ENCODE peak calls at places on chromosomes 11 and 22, in ten cellular contexts. N is IMR-90; D is ovary; Q is AG10803; T is CD4-positive, CD25-positive, alpha-beta regulatory T cell; F is kidney; L is BJ; J is GM12865; G is brain microvascular endothelial cell; M is fibroblast of pulmonary artery. U is an unnamed sample.

GRCh38 chr11:131446657-131447056 is 76.2 kb downstream of the NTM start:
- DNase-seq in F (no peak), D (no peak), J (no peak), G (no peak), M (no peak), L (no peak), Q (no peak), T (no peak), N (no peak), U (no peak)

GRCh38 chr11:13249177-13249576 is 28.4 kb upstream of the BMAL1 start:
- DNase-seq in Q (no peak), T (no peak), G (no peak), L (no peak), F (no peak), D (no peak), J (no peak), N (no peak), M (no peak), U (no peak)

GRCh38 chr22:19766506-19767426 is 6.2 kb downstream of the TBX1 start:
- DNase-seq in T (peak), N (no peak), Q (no peak), G (peak), F (peak), M (no peak), J (peak), D (no peak), L (no peak), U (no peak)

GRCh38 chr11:128598755-128599154 is 11.4 kb upstream of the ETS1 start:
- DNase-seq in F (no peak), L (no peak), Q (no peak), J (no peak), G (no peak), N (peak), T (no peak), M (no peak), D (no peak), U (no peak)

GRCh38 chr22:47631571-47632102 is 869.2 kb downstream of the TBC1D22A start:
- DNase-seq in G (no peak), J (no peak), L (no peak), M (no peak), N (no peak), D (peak), Q (no peak), F (no peak), T (no peak), U (no peak)

GRCh38 chr11:16839821-16840220 is 101.4 kb downstream of the C11orf58 start:
- DNase-seq in D (no peak), G (no peak), J (no peak), F (no peak), M (peak), Q (no peak), T (no peak), N (no peak), L (no peak), U (no peak)

GRCh38 chr11:20631525-20632168 is 32.2 kb downstream of the SLC6A5 start:
- DNase-seq in Q (no peak), J (no peak), T (no peak), G (no peak), D (no peak), L (no peak), F (no peak), N (no peak), M (no peak), U (no peak)

GRCh38 chr11:76699461-76700091 is 29.0 kb upstream of the LRRC32 start:
- DNase-seq in N (peak), D (no peak), G (no peak), J (no peak), M (no peak), L (no peak), Q (no peak), F (no peak), T (no peak), U (no peak)

GRCh38 chr11:61907282-61907681 is 10.1 kb downstream of the RAB3IL1 start:
- DNase-seq in N (no peak), J (no peak), M (no peak), D (no peak), Q (no peak), L (no peak), T (no peak), G (no peak), F (peak), U (no peak)

GRCh38 chr11:9530901-9531625 is 42.4 kb upstream of the WEE1 start:
- DNase-seq in N (no peak), G (no peak), F (no peak), T (no peak), D (no peak), M (no peak), Q (no peak), J (no peak), L (no peak), U (no peak)

GRCh38 chr11:118628432-118628831 is 21.0 kb downstream of the PHLDB1 start:
- DNase-seq in Q (no peak), T (no peak), F (no peak), G (no peak), L (no peak), J (no peak), M (no peak), D (no peak), N (no peak), U (no peak)

GRCh38 chr11:118646393-118646792 is 33.1 kb downstream of the TREH start:
- DNase-seq in G (no peak), F (peak), J (no peak), N (no peak), Q (no peak), T (no peak), L (no peak), M (no peak), D (peak), U (no peak)

GRCh38 chr22:32809786-32810185 is 8.3 kb downstream of the TIMP3 start:
- DNase-seq in F (no peak), N (no peak), J (no peak), D (no peak), T (no peak), L (no peak), G (no peak), M (no peak), Q (no peak), U (no peak)

GRCh38 chr22:44191036-44191454 is 10.3 kb downstream of the PARVG start:
- DNase-seq in Q (peak), G (no peak), L (no peak), D (no peak), T (no peak), N (no peak), M (no peak), F (peak), J (peak), U (no peak)

GRCh38 chr11:61552108-61552635 is 28.7 kb downstream of the SYT7 start:
- DNase-seq in N (no peak), D (no peak), L (no peak), J (no peak), M (no peak), T (no peak), Q (no peak), G (no peak), F (no peak), U (no peak)

GRCh38 chr11:60334005-60334620 is 7.1 kb downstream of the MS4A6E start:
- DNase-seq in J (peak), F (no peak), D (no peak), T (peak), G (peak), L (no peak), M (peak), N (peak), Q (peak), U (no peak)

GRCh38 chr22:17753401-17753989 is 20.8 kb downstream of the BID start:
- DNase-seq in J (no peak), N (peak), T (no peak), L (no peak), G (peak), D (peak), F (no peak), Q (no peak), M (no peak), U (no peak)

GRCh38 chr22:47443836-47444745 is 681.6 kb downstream of the TBC1D22A start:
- DNase-seq in T (no peak), D (no peak), M (no peak), J (no peak), G (no peak), L (no peak), N (no peak), Q (no peak), F (no peak), U (no peak)

GRCh38 chr11:11578542-11578941 is 43.3 kb downstream of the GALNT18 start:
- DNase-seq in F (no peak), N (no peak), Q (no peak), T (no peak), J (no peak), M (no peak), L (no peak), D (no peak), G (no peak), U (no peak)

GRCh38 chr11:27972432-27973170 is 135.4 kb downstream of the KIF18A start:
- DNase-seq in J (no peak), D (no peak), G (no peak), L (no peak), T (no peak), M (peak), N (no peak), Q (peak), F (no peak), U (no peak)

GRCh38 chr11:119051440-119052162 is 5.4 kb downstream of the HYOU1 start:
- DNase-seq in Q (no peak), T (no peak), N (no peak), D (no peak), J (peak), M (no peak), F (peak), G (no peak), L (no peak), U (no peak)

GRCh38 chr11:1675536-1676253 is 21.3 kb upstream of the KRTAP5-6 start:
- DNase-seq in Q (no peak), D (no peak), G (no peak), N (no peak), J (no peak), L (no peak), M (no peak), T (no peak), F (no peak), U (no peak)

GRCh38 chr11:65932558-65932919 is 12.7 kb upstream of the TSGA10IP start:
- DNase-seq in T (no peak), F (no peak), M (peak), N (no peak), J (no peak), D (no peak), L (no peak), Q (peak), G (peak), U (no peak)

GRCh38 chr11:2930705-2931415 is 1.6 kb upstream of the PHLDA2 start:
- DNase-seq in G (peak), D (peak), J (peak), N (peak), F (peak), M (peak), Q (no peak), T (peak), L (no peak), U (no peak)

GRCh38 chr11:77374611-77375031 is 73.1 kb upstream of the GDPD4 start:
- DNase-seq in N (peak), Q (no peak), L (no peak), G (peak), D (no peak), F (no peak), J (no peak), M (no peak), T (no peak), U (no peak)

GRCh38 chr22:35785181-35785923 is 67.7 kb downstream of the APOL5 start:
- DNase-seq in Q (peak), F (no peak), D (no peak), N (no peak), M (peak), T (no peak), J (no peak), L (no peak), G (no peak), U (no peak)

GRCh38 chr11:199782-200181 is 6.9 kb downstream of the SCGB1C1 start:
- DNase-seq in G (no peak), F (peak), L (no peak), Q (no peak), T (no peak), M (no peak), J (no peak), N (no peak), D (no peak), U (no peak)

GRCh38 chr22:31150615-31151014 is 9.4 kb upstream of the RNF185 start:
- DNase-seq in G (no peak), D (no peak), T (no peak), M (no peak), J (peak), Q (no peak), F (no peak), N (no peak), L (no peak), U (no peak)

GRCh38 chr11:418343-419247 is 3.8 kb upstream of the SIGIRR start:
- DNase-seq in G (no peak), T (no peak), D (no peak), Q (no peak), L (no peak), N (no peak), F (no peak), M (no peak), J (no peak), U (no peak)

GRCh38 chr11:61357233-61357893 is 4.3 kb downstream of the CYB561A3 start:
- DNase-seq in J (peak), L (no peak), T (no peak), M (no peak), D (no peak), N (no peak), Q (no peak), F (no peak), G (no peak), U (no peak)

GRCh38 chr11:26805001-26805400 is 83.1 kb upstream of the SLC5A12 start:
- DNase-seq in T (no peak), F (no peak), N (no peak), L (no peak), G (no peak), D (no peak), Q (peak), J (no peak), M (no peak), U (no peak)

GRCh38 chr11:2390871-2391662 is 9.5 kb upstream of the TSSC4 start:
- DNase-seq in D (peak), N (peak), L (no peak), M (peak), Q (peak), T (no peak), G (peak), J (no peak), F (peak), U (peak)

GRCh38 chr11:75214411-75214821 is 26.2 kb upstream of the TPBGL start:
- DNase-seq in M (peak), G (peak), T (peak), J (peak), L (no peak), Q (peak), D (peak), F (peak), N (peak), U (peak)

GRCh38 chr22:17954200-17954859 is 70.0 kb downstream of the MICAL3 start:
- DNase-seq in Q (no peak), T (no peak), G (no peak), N (no peak), F (no peak), M (no peak), J (no peak), D (no peak), L (no peak), U (no peak)

GRCh38 chr11:44740967-44741366 is 14.2 kb downstream of the TSPAN18 start:
- DNase-seq in J (no peak), D (no peak), M (no peak), L (no peak), G (no peak), F (no peak), T (no peak), Q (no peak), N (no peak), U (no peak)

GRCh38 chr22:19817561-19818263 is 37.0 kb downstream of the GNB1L start:
- DNase-seq in G (no peak), N (no peak), J (no peak), M (no peak), D (no peak), T (no peak), L (no peak), Q (no peak), F (peak), U (no peak)

DNA sequence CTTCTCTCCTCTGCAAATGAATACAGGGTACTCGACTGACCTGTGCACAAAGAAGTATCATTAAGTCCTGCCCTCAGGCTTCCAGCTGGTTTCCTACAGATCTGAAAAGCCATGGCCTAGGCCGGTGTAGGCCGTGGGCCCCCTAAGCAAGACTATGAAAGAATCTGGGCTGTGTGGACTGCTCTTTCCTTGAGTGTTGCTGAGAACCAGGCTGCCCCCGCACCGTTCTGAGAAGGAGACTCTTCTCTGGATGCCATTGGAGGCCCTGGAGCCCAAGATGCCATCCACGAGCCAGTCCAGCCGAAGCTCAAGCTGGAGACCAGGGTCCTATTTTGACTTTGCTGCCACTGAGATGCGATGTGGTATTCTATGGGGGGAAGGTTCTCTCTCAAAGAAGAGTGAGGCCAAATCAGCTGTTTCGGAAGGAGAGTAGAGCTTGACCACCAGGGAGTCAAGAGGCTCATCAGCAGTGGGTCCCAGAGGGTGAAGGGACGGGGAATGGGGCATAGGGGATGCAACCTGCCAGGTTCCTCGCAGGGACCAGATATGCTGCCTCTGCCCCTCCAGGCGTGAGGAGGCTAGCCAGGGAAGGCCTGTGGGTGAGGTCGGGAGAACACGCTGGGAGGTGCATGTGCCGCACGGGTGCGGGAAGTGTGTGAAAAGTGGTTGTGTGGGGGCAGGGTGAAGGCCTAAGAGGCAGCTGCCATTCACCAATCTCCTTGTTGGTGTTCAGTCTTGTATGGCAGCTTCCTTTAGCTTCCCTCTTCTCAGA is 96.4 kb upstream of the B3GAT1 start:
- DNase-seq in J (no peak), M (no peak), G (no peak), N (no peak), L (no peak), Q (no peak), D (peak), T (no peak), F (peak), U (no peak)
- H3K4me3 ChIP-seq in J (no peak), M (no peak), G (no peak), N (no peak), L (no peak), Q (no peak), D (no peak), T (no peak), F (no peak), U (no peak)

GRCh38 chr11:68838572-68838964 is 3.1 kb downstream of the CPT1A start:
- DNase-seq in G (no peak), T (peak), L (no peak), N (no peak), Q (peak), M (peak), F (no peak), J (no peak), D (peak), U (no peak)
- H3K4me3 ChIP-seq in G (peak), T (peak), L (peak), N (peak), Q (peak), M (peak), F (peak), J (peak), D (peak), U (peak)

DNA sequence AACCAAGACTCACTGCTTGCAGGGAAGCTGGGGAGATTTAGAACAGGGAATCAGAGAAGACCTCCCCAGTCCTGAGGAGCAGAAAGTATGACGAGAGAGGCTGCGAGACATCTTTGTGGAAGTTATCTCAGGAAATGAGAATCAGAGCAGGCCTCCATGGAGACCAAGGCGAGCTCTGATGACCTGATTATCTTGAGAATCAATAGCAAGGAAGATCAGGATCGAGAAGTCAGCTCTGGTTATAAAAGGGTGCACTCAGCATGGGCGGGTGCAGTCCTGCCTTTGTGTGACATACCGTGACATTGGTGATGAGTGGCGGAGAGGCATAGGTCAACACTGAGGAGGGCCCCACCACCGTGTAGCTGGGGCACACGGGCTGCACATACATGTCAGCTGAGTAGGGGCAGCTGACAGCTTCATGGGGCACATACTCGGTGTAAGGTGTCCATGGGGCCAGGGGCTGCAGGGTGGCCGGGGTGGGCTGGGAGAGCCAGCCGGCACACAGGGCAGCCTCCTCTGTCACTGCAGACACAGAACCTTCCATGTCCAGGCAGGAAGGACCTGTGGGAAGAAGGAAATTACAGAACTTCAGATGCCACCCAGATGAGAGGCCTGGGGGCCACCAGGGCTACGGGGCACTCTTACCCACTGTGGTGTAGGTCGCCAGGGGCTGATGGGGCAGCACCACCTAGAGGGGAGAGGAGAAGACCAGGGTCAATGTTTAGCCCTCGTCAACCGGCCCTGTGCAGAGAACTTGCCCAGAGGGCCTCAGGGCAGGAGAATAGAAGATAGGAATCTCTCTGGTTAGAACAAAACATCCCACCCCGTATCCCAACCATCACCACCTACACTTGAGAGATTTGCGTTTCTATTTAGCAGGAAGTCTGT is 21.7 kb downstream of the POU2AF1 start:
- DNase-seq in L (no peak), J (peak), N (no peak), G (no peak), D (no peak), Q (no peak), T (no peak), F (no peak), M (no peak), U (no peak)
- H3K4me3 ChIP-seq in L (no peak), J (no peak), N (no peak), G (no peak), D (no peak), Q (no peak), T (no peak), F (no peak), M (no peak), U (no peak)

DNA sequence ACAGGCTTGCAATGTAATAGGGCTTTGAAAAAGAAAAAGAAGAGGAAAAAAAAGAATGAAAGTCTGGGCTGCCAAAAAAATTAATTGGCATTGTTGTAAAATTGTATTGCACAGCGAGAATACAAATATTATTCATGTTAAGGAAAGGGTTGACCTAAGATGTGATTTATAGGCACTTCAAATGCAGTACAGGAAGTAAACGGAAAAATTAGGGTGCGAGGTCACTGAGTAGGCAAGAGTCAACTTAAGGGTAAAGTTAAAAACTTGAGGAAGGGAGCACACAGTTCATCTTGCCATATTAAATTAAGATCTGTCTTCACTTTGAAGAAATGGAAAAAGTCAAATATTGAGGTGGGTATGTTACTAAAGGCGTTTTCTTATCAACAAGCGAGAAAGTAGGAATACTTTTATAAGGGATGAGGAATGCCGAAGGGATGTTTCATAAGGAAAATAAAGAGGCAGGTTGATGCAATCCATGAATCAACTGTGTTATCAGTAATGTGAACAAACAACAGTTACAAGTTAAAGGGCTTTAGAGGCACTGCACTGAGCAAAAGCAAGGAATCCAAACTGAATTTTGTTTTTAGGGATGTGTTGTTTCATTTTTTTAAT is 123.0 kb downstream of the WT1 start:
- DNase-seq in Q (no peak), D (no peak), M (peak), N (peak), J (no peak), F (no peak), T (no peak), G (peak), L (no peak), U (no peak)
- H3K4me3 ChIP-seq in Q (no peak), D (no peak), M (peak), N (no peak), J (no peak), F (no peak), T (no peak), G (no peak), L (no peak), U (no peak)